ENCODE peak calls at places on chromosomes 5 and 9, in ten cellular contexts. N is stimulated activated CD8-positive, alpha-beta memory T cell treated with anti-CD3 and anti-CD28 coated beads, Interleukin-12 subunit alpha, Interleukin-12 subunit beta, amount 100 ng/mL, for 1 hour; Q is posterior cingulate gyrus; W is effector memory CD4-positive, alpha-beta T cell; A is pancreas; L is HTR-8/SVneo; I is uterus; E is heart right ventricle; K is T-helper 2 cell; S is Calu3. H is an unnamed sample.
A peak's percentile ranks its signal among the peaks of the same experiment; 100 is the strongest.

GRCh38 chr9:137116027-137116507 is 1.5 kb upstream of the DPP7 start:
- DNase-seq in W (no peak), A (no peak), L (no peak), I (no peak), Q (no peak), E (no peak), N (no peak), K (no peak), S (no peak), H (no peak)

GRCh38 chr9:69307446-69308216 is 17.4 kb upstream of the ENTREP1 start:
- DNase-seq in I (no peak), Q (no peak), W (no peak), L (no peak), E (no peak), A (no peak), N (no peak), K (no peak), S (no peak), H (peak; percentile 49)

GRCh38 chr9:122180633-122181032 is 20.9 kb downstream of the MORN5 start:
- DNase-seq in K (no peak), A (no peak), S (peak; percentile 15), L (peak; percentile 69), Q (no peak), I (peak; percentile 57), N (no peak), W (no peak), E (no peak), H (peak; percentile 10)

GRCh38 chr9:96253059-96253696 is 48.8 kb downstream of the HSD17B3 start:
- DNase-seq in A (no peak), K (no peak), E (no peak), L (no peak), W (no peak), Q (no peak), I (no peak), N (no peak), S (no peak), H (no peak)

GRCh38 chr9:35791321-35791921 is at the start of gene NPR2:
- DNase-seq in E (peak; percentile 30), Q (no peak), S (no peak), I (peak; percentile 49), W (no peak), L (no peak), A (no peak), K (no peak), N (no peak), H (no peak)

GRCh38 chr9:17003576-17004240 is 131.1 kb upstream of the CNTLN start:
- DNase-seq in N (no peak), S (no peak), E (no peak), K (no peak), L (no peak), I (no peak), Q (no peak), A (no peak), W (no peak), H (no peak)

GRCh38 chr5:131406076-131406475 is 142.2 kb downstream of the CDC42SE2 start:
- DNase-seq in I (no peak), L (no peak), E (no peak), K (no peak), A (no peak), N (no peak), S (no peak), Q (no peak), W (no peak), H (no peak)

GRCh38 chr9:134333874-134334581 is 7.8 kb downstream of the RXRA start:
- DNase-seq in K (no peak), I (no peak), A (no peak), N (no peak), W (no peak), L (no peak), E (no peak), Q (no peak), S (no peak), H (no peak)

GRCh38 chr9:108709922-108710321 is 145.9 kb downstream of the ACTL7B start:
- DNase-seq in K (no peak), N (no peak), E (no peak), S (no peak), I (no peak), A (no peak), W (no peak), L (no peak), Q (no peak), H (no peak)

GRCh38 chr5:10337986-10338385 is 15.5 kb upstream of the MARCHF6 start:
- DNase-seq in N (no peak), I (no peak), L (no peak), E (no peak), S (no peak), Q (no peak), K (no peak), W (no peak), A (no peak), H (no peak)

GRCh38 chr9:20319641-20320337 is 302.5 kb downstream of the MLLT3 start:
- DNase-seq in L (no peak), I (no peak), S (no peak), W (no peak), Q (no peak), A (no peak), N (no peak), E (no peak), K (peak; percentile 57), H (no peak)

GRCh38 chr5:121350493-121350892 is 501.2 kb upstream of the FTMT start:
- DNase-seq in A (no peak), Q (no peak), S (no peak), I (no peak), K (no peak), E (no peak), N (no peak), W (no peak), L (no peak), H (no peak)

GRCh38 chr5:146706321-146706972 is 172.1 kb downstream of the PPP2R2B start:
- DNase-seq in S (no peak), A (no peak), E (no peak), W (no peak), N (no peak), I (no peak), K (no peak), Q (no peak), L (no peak), H (peak; percentile 4)

GRCh38 chr9:10387282-10387681 is 225.5 kb downstream of the PTPRD start:
- DNase-seq in K (no peak), A (no peak), I (no peak), E (no peak), S (no peak), N (no peak), W (no peak), Q (no peak), L (no peak), H (no peak)

GRCh38 chr9:87505869-87506678 is 8.4 kb downstream of the DAPK1 start:
- DNase-seq in S (peak; percentile 41), Q (no peak), K (no peak), L (no peak), N (no peak), E (no peak), I (no peak), W (no peak), A (no peak), H (no peak)

GRCh38 chr9:119559986-119560385 is 190.8 kb upstream of the BRINP1 start:
- DNase-seq in E (no peak), I (no peak), N (no peak), A (no peak), Q (no peak), K (no peak), L (no peak), S (no peak), W (no peak), H (no peak)

GRCh38 chr9:2195211-2195610 is 180.1 kb downstream of the SMARCA2 start:
- DNase-seq in A (no peak), K (no peak), S (no peak), W (no peak), I (no peak), L (no peak), Q (no peak), E (no peak), N (no peak), H (no peak)

GRCh38 chr9:109035684-109036423 is 22.6 kb upstream of the CTNNAL1 start:
- DNase-seq in A (peak; percentile 46), W (no peak), Q (no peak), E (peak; percentile 30), S (peak; percentile 38), L (peak; percentile 78), I (peak; percentile 61), N (no peak), K (no peak), H (peak; percentile 73)

GRCh38 chr9:78319197-78320029 is 22.5 kb downstream of the PSAT1 start:
- DNase-seq in N (no peak), K (no peak), L (no peak), S (no peak), W (no peak), I (no peak), Q (no peak), E (no peak), A (no peak), H (no peak)

GRCh38 chr9:6904366-6904765 is 146.6 kb downstream of the KDM4C start:
- DNase-seq in Q (no peak), E (no peak), I (no peak), A (no peak), L (no peak), K (no peak), N (no peak), S (no peak), W (no peak), H (no peak)

GRCh38 chr5:1208743-1209551 is 7.6 kb downstream of the SLC6A19 start:
- DNase-seq in N (no peak), E (no peak), I (no peak), S (peak; percentile 74), W (no peak), K (no peak), Q (no peak), A (no peak), L (peak; percentile 95), H (no peak)

GRCh38 chr9:82808478-82808877 is 254.5 kb downstream of the RASEF start:
- DNase-seq in S (no peak), A (no peak), I (no peak), N (no peak), W (no peak), K (no peak), Q (no peak), E (no peak), L (no peak), H (no peak)

GRCh38 chr5:66653380-66653779 is 57.2 kb downstream of the MAST4 start:
- DNase-seq in K (no peak), A (no peak), I (no peak), Q (no peak), S (no peak), N (no peak), L (no peak), E (no peak), W (no peak), H (no peak)

GRCh38 chr9:123063172-123063508 is 29.7 kb downstream of the GPR21 start:
- DNase-seq in S (no peak), N (no peak), E (no peak), I (no peak), A (no peak), W (no peak), Q (no peak), K (no peak), L (no peak), H (no peak)

GRCh38 chr9:34572092-34572491 is 17.4 kb downstream of the CNTFR start:
- DNase-seq in N (no peak), I (no peak), K (no peak), E (no peak), W (no peak), L (no peak), Q (no peak), S (no peak), A (no peak), H (no peak)

GRCh38 chr9:131476777-131477345 is 25.9 kb upstream of the POMT1 start:
- DNase-seq in K (no peak), Q (no peak), I (no peak), N (no peak), A (no peak), L (no peak), S (no peak), W (no peak), E (peak; percentile 65), H (no peak)

GRCh38 chr5:152689275-152689711 is 284.2 kb upstream of the NMUR2 start:
- DNase-seq in Q (no peak), A (no peak), E (no peak), K (no peak), S (no peak), I (no peak), W (no peak), N (no peak), L (no peak), H (peak; percentile 2)